ENCODE peak calls at places on chromosome 22, in five cellular contexts. One of them, this sample, is unnamed.

GRCh38 chr22:24146190-24146616 is 35.1 kb upstream of the SUSD2 start:
- DNase-seq in HCEC 1CT: peak; percentile 62
- DNase-seq in NCI-H345: peak; percentile 21
- DNase-seq in PC-3: peak; percentile 40
- DNase-seq in T-helper 9 cell: no peak
- DNase-seq in this sample: no peak

GRCh38 chr22:37018815-37019308 is 385 bp downstream of the TST start:
- DNase-seq in HCEC 1CT: peak; percentile 39
- DNase-seq in NCI-H345: no peak
- DNase-seq in PC-3: peak; percentile 32
- DNase-seq in T-helper 9 cell: no peak
- DNase-seq in this sample: no peak

GRCh38 chr22:37526376-37526775 is 7.2 kb upstream of the CARD10 start:
- DNase-seq in HCEC 1CT: no peak
- DNase-seq in NCI-H345: no peak
- DNase-seq in PC-3: no peak
- DNase-seq in T-helper 9 cell: no peak
- DNase-seq in this sample: no peak

GRCh38 chr22:29987143-29987542 is 93.1 kb upstream of the HORMAD2 start:
- DNase-seq in HCEC 1CT: no peak
- DNase-seq in NCI-H345: no peak
- DNase-seq in PC-3: no peak
- DNase-seq in T-helper 9 cell: no peak
- DNase-seq in this sample: no peak

GRCh38 chr22:19749876-19750275 is 10.7 kb upstream of the TBX1 start:
- DNase-seq in HCEC 1CT: no peak
- DNase-seq in NCI-H345: no peak
- DNase-seq in PC-3: no peak
- DNase-seq in T-helper 9 cell: no peak
- DNase-seq in this sample: no peak

GRCh38 chr22:48554893-48555552 is 1272.7 kb downstream of the BRD1 start:
- DNase-seq in HCEC 1CT: no peak
- DNase-seq in NCI-H345: no peak
- DNase-seq in PC-3: peak; percentile 1
- DNase-seq in T-helper 9 cell: no peak
- DNase-seq in this sample: no peak

GRCh38 chr22:19942886-19943664 is 1.5 kb upstream of the TXNRD2 start:
- DNase-seq in HCEC 1CT: peak; percentile 84
- DNase-seq in NCI-H345: no peak
- DNase-seq in PC-3: peak; percentile 28
- DNase-seq in T-helper 9 cell: no peak
- DNase-seq in this sample: no peak

GRCh38 chr22:20015971-20016733 is 471 bp downstream of the ARVCF start:
- DNase-seq in HCEC 1CT: no peak
- DNase-seq in NCI-H345: no peak
- DNase-seq in PC-3: peak; percentile 12
- DNase-seq in T-helper 9 cell: peak; percentile 22
- DNase-seq in this sample: peak; percentile 19

GRCh38 chr22:38572065-38572464 is 2.1 kb upstream of the DMC1 start:
- DNase-seq in HCEC 1CT: peak; percentile 60
- DNase-seq in NCI-H345: peak; percentile 27
- DNase-seq in PC-3: peak; percentile 61
- DNase-seq in T-helper 9 cell: no peak
- DNase-seq in this sample: peak; percentile 42

GRCh38 chr22:37777122-37777687 is 30.5 kb upstream of the GCAT start:
- DNase-seq in HCEC 1CT: peak; percentile 88
- DNase-seq in NCI-H345: peak; percentile 22
- DNase-seq in PC-3: peak; percentile 96
- DNase-seq in T-helper 9 cell: no peak
- DNase-seq in this sample: no peak

GRCh38 chr22:37454857-37455686 is 27.8 kb upstream of the ELFN2 start:
- DNase-seq in HCEC 1CT: peak; percentile 79
- DNase-seq in NCI-H345: peak; percentile 17
- DNase-seq in PC-3: peak; percentile 84
- DNase-seq in T-helper 9 cell: no peak
- DNase-seq in this sample: no peak

GRCh38 chr22:42630901-42631602 is 9.3 kb downstream of the ATP5MGL start:
- DNase-seq in HCEC 1CT: no peak
- DNase-seq in NCI-H345: no peak
- DNase-seq in PC-3: no peak
- DNase-seq in T-helper 9 cell: no peak
- DNase-seq in this sample: no peak

GRCh38 chr22:19037282-19038163 is 84.7 kb downstream of the DGCR2 start:
- DNase-seq in HCEC 1CT: no peak
- DNase-seq in NCI-H345: no peak
- DNase-seq in PC-3: no peak
- DNase-seq in T-helper 9 cell: no peak
- DNase-seq in this sample: no peak

GRCh38 chr22:18968011-18968749 is 32.1 kb upstream of the PRODH start:
- DNase-seq in HCEC 1CT: no peak
- DNase-seq in NCI-H345: no peak
- DNase-seq in PC-3: peak; percentile 3
- DNase-seq in T-helper 9 cell: no peak
- DNase-seq in this sample: no peak

GRCh38 chr22:36164621-36165020 is 4.1 kb upstream of the APOL3 start:
- DNase-seq in HCEC 1CT: no peak
- DNase-seq in NCI-H345: no peak
- DNase-seq in PC-3: no peak
- DNase-seq in T-helper 9 cell: no peak
- DNase-seq in this sample: no peak

GRCh38 chr22:48740086-48740730 is 1087.5 kb downstream of the BRD1 start:
- DNase-seq in HCEC 1CT: no peak
- DNase-seq in NCI-H345: no peak
- DNase-seq in PC-3: no peak
- DNase-seq in T-helper 9 cell: no peak
- DNase-seq in this sample: no peak

GRCh38 chr22:45468872-45469572 is 33.7 kb upstream of the FBLN1 start:
- DNase-seq in HCEC 1CT: peak; percentile 69
- DNase-seq in NCI-H345: no peak
- DNase-seq in PC-3: peak; percentile 70
- DNase-seq in T-helper 9 cell: no peak
- DNase-seq in this sample: no peak

GRCh38 chr22:49492756-49493251 is 334.9 kb downstream of the BRD1 start:
- DNase-seq in HCEC 1CT: no peak
- DNase-seq in NCI-H345: no peak
- DNase-seq in PC-3: no peak
- DNase-seq in T-helper 9 cell: no peak
- DNase-seq in this sample: no peak

GRCh38 chr22:37549704-37550059 is 10.6 kb upstream of the CDC42EP1 start:
- DNase-seq in HCEC 1CT: no peak
- DNase-seq in NCI-H345: no peak
- DNase-seq in PC-3: no peak
- DNase-seq in T-helper 9 cell: no peak
- DNase-seq in this sample: no peak

GRCh38 chr22:43313497-43314474 is 29.4 kb downstream of the SCUBE1 start:
- DNase-seq in HCEC 1CT: no peak
- DNase-seq in NCI-H345: no peak
- DNase-seq in PC-3: no peak
- DNase-seq in T-helper 9 cell: no peak
- DNase-seq in this sample: no peak

GRCh38 chr22:45896153-45896951 is 80.6 kb downstream of the WNT7B start:
- DNase-seq in HCEC 1CT: no peak
- DNase-seq in NCI-H345: no peak
- DNase-seq in PC-3: peak; percentile 85
- DNase-seq in T-helper 9 cell: no peak
- DNase-seq in this sample: no peak

GRCh38 chr22:35539910-35540599 is 576 bp upstream of the RASD2 start:
- DNase-seq in HCEC 1CT: peak; percentile 25
- DNase-seq in NCI-H345: peak; percentile 56
- DNase-seq in PC-3: peak; percentile 45
- DNase-seq in T-helper 9 cell: peak; percentile 51
- DNase-seq in this sample: peak; percentile 30

GRCh38 chr22:35648066-35649025 is at the start of gene APOL6:
- DNase-seq in HCEC 1CT: peak; percentile 63
- DNase-seq in NCI-H345: no peak
- DNase-seq in PC-3: peak; percentile 68
- DNase-seq in T-helper 9 cell: peak; percentile 18
- DNase-seq in this sample: peak; percentile 23

GRCh38 chr22:38940985-38941384 is 16.4 kb upstream of the APOBEC3A start:
- DNase-seq in HCEC 1CT: no peak
- DNase-seq in NCI-H345: no peak
- DNase-seq in PC-3: peak; percentile 29
- DNase-seq in T-helper 9 cell: no peak
- DNase-seq in this sample: no peak

GRCh38 chr22:22576244-22576988 is 17.4 kb upstream of the PRAME start:
- DNase-seq in HCEC 1CT: peak; percentile 53
- DNase-seq in NCI-H345: peak; percentile 2
- DNase-seq in PC-3: peak; percentile 64
- DNase-seq in T-helper 9 cell: peak; percentile 11
- DNase-seq in this sample: peak; percentile 9